ENCODE peak calls at places on chromosomes 12 and 14, in four cellular contexts. Y is NCI-H226; P is activated CD4-positive, alpha-beta T cell treated with anti-CD3 and anti-CD28 coated beads for 36 hours; T is T-helper 2 cell. M is an unnamed sample.

GRCh38 chr12:120830052-120830940 is 73.9 kb downstream of the SPPL3 start:
- DNase-seq in Y (peak; percentile 39), P (no peak), T (no peak), M (no peak)

GRCh38 chr14:35818346-35819115 is 7.6 kb upstream of the BRMS1L start:
- DNase-seq in Y (peak; percentile 22), P (peak; percentile 44), T (no peak), M (no peak)

GRCh38 chr12:91381309-91381804 is 198.7 kb upstream of the DCN start:
- DNase-seq in Y (peak; percentile 20), P (peak; percentile 20), T (no peak), M (peak; percentile 52)

GRCh38 chr14:31993521-31993941 is 83.6 kb upstream of the ARHGAP5 start:
- DNase-seq in Y (peak; percentile 72), P (no peak), T (no peak), M (no peak)

GRCh38 chr12:46577063-46577776 is 204.6 kb upstream of the SLC38A2 start:
- DNase-seq in Y (no peak), P (no peak), T (no peak), M (no peak)

GRCh38 chr14:66509874-66510273 is 1.9 kb downstream of the GPHN start:
- DNase-seq in Y (no peak), P (no peak), T (no peak), M (no peak)

GRCh38 chr12:27344246-27344645 is 11.6 kb downstream of the BMAL2 start:
- DNase-seq in Y (peak; percentile 23), P (no peak), T (no peak), M (no peak)

GRCh38 chr12:114638790-114639435 is 45.1 kb downstream of the TBX3 start:
- DNase-seq in Y (no peak), P (no peak), T (no peak), M (no peak)

GRCh38 chr12:67681145-67681778 is 32.7 kb downstream of the DYRK2 start:
- DNase-seq in Y (peak; percentile 95), P (no peak), T (no peak), M (no peak)

GRCh38 chr14:73998736-73999135 is 20.4 kb downstream of the ENTPD5 start:
- DNase-seq in Y (no peak), P (no peak), T (no peak), M (no peak)

GRCh38 chr12:65300679-65301349 is 22.3 kb downstream of the MSRB3 start:
- DNase-seq in Y (peak; percentile 37), P (no peak), T (no peak), M (no peak)

GRCh38 chr12:63930971-63931370 is 86.5 kb downstream of the SRGAP1 start:
- DNase-seq in Y (no peak), P (no peak), T (no peak), M (no peak)

GRCh38 chr12:105427883-105428282 is 97.4 kb downstream of the C12orf75 start:
- DNase-seq in Y (peak; percentile 20), P (peak; percentile 12), T (no peak), M (no peak)

GRCh38 chr14:29721586-29721985 is 206.1 kb downstream of the PRKD1 start:
- DNase-seq in Y (no peak), P (no peak), T (no peak), M (no peak)

GRCh38 chr12:89451876-89452275 is 72.7 kb downstream of the GALNT4 start:
- DNase-seq in Y (peak; percentile 81), P (no peak), T (no peak), M (no peak)

GRCh38 chr12:128708789-128709188 is 115.0 kb downstream of the SLC15A4 start:
- DNase-seq in Y (no peak), P (no peak), T (no peak), M (no peak)

M was measured in substantia nigra.